ENCODE peak calls at places on chromosomes 3 and 15, in nine cellular contexts. O is spleen; F is uterus; Q is CD8-positive, alpha-beta T cell; N is astrocyte of the cerebellum; P is cardiac fibroblast; H is dorsolateral prefrontal cortex; D is GM12865; L is coronary artery. Z is an unnamed sample.

GRCh38 chr3:58986654-58987053 is 63.2 kb downstream of the CFAP20DC start:
- DNase-seq in O (no peak), F (no peak), Q (no peak), N (no peak), P (no peak), H (no peak), D (no peak), L (no peak), Z (no peak)

GRCh38 chr3:157335677-157336076 is 101.0 kb upstream of the PTX3 start:
- DNase-seq in O (no peak), F (no peak), Q (no peak), N (peak), P (peak), H (no peak), D (no peak), L (no peak), Z (no peak)

GRCh38 chr3:66473181-66473580 is 27.6 kb downstream of the LRIG1 start:
- DNase-seq in O (no peak), F (no peak), Q (no peak), N (no peak), P (peak), H (no peak), D (no peak), L (no peak), Z (no peak)

GRCh38 chr3:44030690-44031344 is 210.9 kb upstream of the TOPAZ1 start:
- DNase-seq in O (no peak), F (no peak), Q (no peak), N (peak), P (no peak), H (no peak), D (peak), L (no peak), Z (no peak)

GRCh38 chr15:48395532-48396011 is 64.3 kb downstream of the DUT start:
- DNase-seq in O (no peak), F (peak), Q (no peak), N (no peak), P (peak), H (no peak), D (no peak), L (no peak), Z (peak)

GRCh38 chr3:8872291-8872690 is 91.0 kb downstream of the RAD18 start:
- DNase-seq in O (no peak), F (no peak), Q (no peak), N (no peak), P (no peak), H (no peak), D (no peak), L (no peak), Z (no peak)

GRCh38 chr15:58760385-58761009 is 10.6 kb upstream of the MINDY2 start:
- DNase-seq in O (no peak), F (no peak), Q (no peak), N (no peak), P (no peak), H (no peak), D (no peak), L (no peak), Z (no peak)

GRCh38 chr15:62649793-62650420 is 392.6 kb upstream of the TPM1 start:
- DNase-seq in O (no peak), F (no peak), Q (no peak), N (no peak), P (peak), H (peak), D (peak), L (no peak), Z (no peak)

GRCh38 chr15:78804391-78804792 is 6.9 kb downstream of the ADAMTS7 start:
- DNase-seq in O (no peak), F (no peak), Q (no peak), N (no peak), P (no peak), H (no peak), D (no peak), L (no peak), Z (no peak)

GRCh38 chr15:37756407-37756806 is 178.0 kb upstream of the TMCO5A start:
- DNase-seq in O (no peak), F (no peak), Q (no peak), N (no peak), P (no peak), H (no peak), D (no peak), L (no peak), Z (no peak)

GRCh38 chr3:187086831-187087230 is 52.5 kb downstream of the RPL39L start:
- DNase-seq in O (no peak), F (no peak), Q (no peak), N (no peak), P (no peak), H (no peak), D (no peak), L (no peak), Z (no peak)

GRCh38 chr15:52527898-52528464 is 699 bp downstream of the MYO5A start:
- DNase-seq in O (peak), F (peak), Q (no peak), N (no peak), P (peak), H (peak), D (peak), L (no peak), Z (no peak)

GRCh38 chr3:133295199-133295901 is 104.5 kb upstream of the BFSP2 start:
- DNase-seq in O (no peak), F (no peak), Q (no peak), N (peak), P (peak), H (no peak), D (peak), L (no peak), Z (no peak)

GRCh38 chr3:25587526-25587925 is 77.2 kb downstream of the TOP2B start:
- DNase-seq in O (no peak), F (no peak), Q (no peak), N (no peak), P (peak), H (no peak), D (no peak), L (no peak), Z (no peak)

GRCh38 chr3:126370606-126371005 is 13.4 kb upstream of the KLF15 start:
- DNase-seq in O (peak), F (no peak), Q (no peak), N (no peak), P (no peak), H (peak), D (no peak), L (no peak), Z (no peak)

GRCh38 chr15:66292261-66293084 is 895 bp upstream of the DIS3L start:
- DNase-seq in O (no peak), F (no peak), Q (no peak), N (no peak), P (no peak), H (no peak), D (no peak), L (no peak), Z (no peak)
- H3K4me3 ChIP-seq in O (peak), F (peak), Q (peak), N (peak), P (peak), H (peak), D (peak), L (peak), Z (peak)

DNA sequence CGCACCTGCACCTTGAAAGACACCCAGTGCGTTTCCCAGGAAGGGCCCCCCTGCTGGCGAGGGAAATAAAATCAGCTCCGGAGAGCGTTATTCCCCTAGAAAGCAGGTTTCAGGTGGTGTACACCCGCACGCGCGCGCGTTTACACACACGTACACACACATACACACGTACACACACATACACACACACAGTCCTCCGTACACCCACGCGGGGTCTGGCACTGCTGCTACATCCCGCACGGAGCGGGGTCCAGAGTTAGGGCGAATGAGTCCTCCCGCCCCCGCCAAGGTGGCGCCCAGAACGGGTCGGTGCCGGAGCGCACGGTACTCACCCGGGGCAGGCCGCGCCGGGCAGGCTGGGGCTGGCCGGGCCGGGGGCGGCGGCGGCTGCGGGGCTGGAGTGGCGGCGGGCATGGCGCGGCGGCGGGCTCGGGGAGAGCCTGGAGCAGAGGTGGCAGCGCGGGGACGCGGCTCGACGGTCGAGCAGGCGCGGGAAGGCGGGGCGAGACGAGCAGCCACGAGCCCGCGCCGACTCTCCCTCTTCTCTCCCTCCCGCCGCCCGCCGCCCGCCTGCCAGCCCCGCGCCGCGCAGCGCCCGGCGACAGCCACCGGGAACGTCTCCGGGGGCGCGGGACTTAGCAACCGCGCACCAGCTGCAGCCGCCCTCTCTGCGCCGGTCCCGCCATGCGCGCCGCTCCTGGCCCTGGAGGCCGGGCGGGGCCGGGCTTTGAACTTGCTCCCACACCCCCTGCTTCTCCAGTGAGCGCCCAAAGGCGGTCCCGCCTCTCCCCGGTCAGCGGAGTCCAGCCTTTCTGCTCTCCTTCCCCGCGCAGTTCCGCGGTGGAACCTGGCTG is at the start of gene DCLK3:
- DNase-seq in O (peak), F (no peak), Q (no peak), N (no peak), P (no peak), H (no peak), D (no peak), L (no peak), Z (no peak)
- H3K4me3 ChIP-seq in O (no peak), F (no peak), Q (no peak), N (no peak), P (no peak), H (peak), D (no peak), L (peak), Z (no peak)

GRCh38 chr3:112092439-112093179 is 6.4 kb downstream of the C3orf52 start:
- DNase-seq in O (no peak), F (no peak), Q (no peak), N (no peak), P (peak), H (no peak), D (peak), L (no peak), Z (no peak)
- H3K4me3 ChIP-seq in O (no peak), F (no peak), Q (no peak), N (no peak), P (no peak), H (no peak), D (no peak), L (no peak), Z (no peak)

DNA sequence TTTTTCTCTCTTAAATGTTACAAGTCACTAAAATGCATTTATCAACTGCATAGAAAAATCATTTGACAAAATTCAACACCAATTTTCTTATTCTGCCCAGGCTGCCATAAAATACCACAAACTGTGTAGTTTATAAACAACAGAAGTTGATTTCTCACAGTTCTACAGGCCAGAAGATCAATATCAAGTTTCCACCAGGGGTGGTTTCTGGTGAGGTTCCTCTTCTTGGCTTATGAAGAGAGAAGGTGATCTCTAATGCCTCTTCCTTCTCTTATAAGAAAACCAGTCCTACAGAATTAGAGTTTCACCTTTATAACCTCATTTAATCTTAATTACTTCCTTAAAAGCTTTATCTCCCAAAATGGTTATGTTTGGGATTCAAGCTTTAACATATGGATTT is 10.9 kb upstream of the CD200R1L start:
- DNase-seq in O (no peak), F (no peak), Q (no peak), N (no peak), P (no peak), H (no peak), D (no peak), L (no peak), Z (no peak)
- H3K4me3 ChIP-seq in O (no peak), F (no peak), Q (no peak), N (no peak), P (no peak), H (no peak), D (no peak), L (no peak), Z (no peak)

Z was measured in BJ.